ENCODE peak calls at places on chromosomes 2 and 18, in seven cellular contexts. One of them, this sample, is unnamed.

GRCh38 chr2:168208652-168209051 is 38.7 kb downstream of the STK39 start:
- DNase-seq in H1: no peak
- DNase-seq in trophoblast cell: peak
- DNase-seq in neuronal stem cell: no peak
- DNase-seq in mesendoderm: peak
- DNase-seq in H9: no peak
- DNase-seq in IMR-90: no peak
- DNase-seq in this sample: no peak

GRCh38 chr2:48248251-48248933 is 281.6 kb upstream of the STON1 start:
- DNase-seq in H9: peak
- DNase-seq in IMR-90: peak
- DNase-seq in mesendoderm: peak
- DNase-seq in neuronal stem cell: no peak
- DNase-seq in trophoblast cell: peak
- DNase-seq in H1: peak
- DNase-seq in this sample: peak

GRCh38 chr2:217316743-217317142 is 456.9 kb upstream of the TNP1 start:
- DNase-seq in trophoblast cell: no peak
- DNase-seq in neuronal stem cell: no peak
- DNase-seq in IMR-90: peak
- DNase-seq in mesendoderm: no peak
- DNase-seq in H9: no peak
- DNase-seq in H1: no peak
- DNase-seq in this sample: peak

GRCh38 chr2:85472265-85472664 is 53.8 kb downstream of the SH2D6 start:
- DNase-seq in H1: no peak
- DNase-seq in IMR-90: no peak
- DNase-seq in trophoblast cell: no peak
- DNase-seq in neuronal stem cell: no peak
- DNase-seq in H9: no peak
- DNase-seq in mesendoderm: no peak
- DNase-seq in this sample: no peak

GRCh38 chr2:86453838-86454237 is 12.7 kb downstream of the KDM3A start:
- DNase-seq in trophoblast cell: no peak
- DNase-seq in IMR-90: peak
- DNase-seq in neuronal stem cell: no peak
- DNase-seq in H1: no peak
- DNase-seq in mesendoderm: no peak
- DNase-seq in H9: no peak
- DNase-seq in this sample: no peak

GRCh38 chr18:46842583-46842982 is 74.7 kb downstream of the PIAS2 start:
- DNase-seq in neuronal stem cell: no peak
- DNase-seq in H9: no peak
- DNase-seq in IMR-90: no peak
- DNase-seq in mesendoderm: peak
- DNase-seq in trophoblast cell: no peak
- DNase-seq in H1: no peak
- DNase-seq in this sample: no peak

GRCh38 chr2:143171817-143172216 is 42.6 kb downstream of the ARHGAP15 start:
- DNase-seq in mesendoderm: peak
- DNase-seq in IMR-90: peak
- DNase-seq in H1: no peak
- DNase-seq in H9: no peak
- DNase-seq in trophoblast cell: peak
- DNase-seq in neuronal stem cell: peak
- DNase-seq in this sample: peak

GRCh38 chr2:219612605-219613286 is 14.7 kb upstream of the SLC4A3 start:
- DNase-seq in H9: no peak
- DNase-seq in H1: no peak
- DNase-seq in IMR-90: no peak
- DNase-seq in trophoblast cell: no peak
- DNase-seq in mesendoderm: no peak
- DNase-seq in neuronal stem cell: no peak
- DNase-seq in this sample: no peak

GRCh38 chr2:83665894-83666293 is 793.2 kb downstream of the SUCLG1 start:
- DNase-seq in mesendoderm: no peak
- DNase-seq in H1: no peak
- DNase-seq in H9: no peak
- DNase-seq in IMR-90: peak
- DNase-seq in trophoblast cell: peak
- DNase-seq in neuronal stem cell: no peak
- DNase-seq in this sample: peak

GRCh38 chr2:128498086-128498485 is 179.4 kb upstream of the HS6ST1 start:
- DNase-seq in H9: no peak
- DNase-seq in mesendoderm: no peak
- DNase-seq in H1: no peak
- DNase-seq in IMR-90: no peak
- DNase-seq in trophoblast cell: no peak
- DNase-seq in neuronal stem cell: no peak
- DNase-seq in this sample: no peak

GRCh38 chr2:36710858-36711520 is 14.5 kb downstream of the VIT start:
- DNase-seq in mesendoderm: no peak
- DNase-seq in neuronal stem cell: no peak
- DNase-seq in trophoblast cell: peak
- DNase-seq in H9: no peak
- DNase-seq in H1: no peak
- DNase-seq in IMR-90: no peak
- DNase-seq in this sample: no peak

GRCh38 chr2:43233218-43234212 is 7.1 kb upstream of the ZFP36L2 start:
- DNase-seq in IMR-90: no peak
- DNase-seq in neuronal stem cell: no peak
- DNase-seq in H1: no peak
- DNase-seq in H9: no peak
- DNase-seq in mesendoderm: no peak
- DNase-seq in trophoblast cell: no peak
- DNase-seq in this sample: no peak

GRCh38 chr2:138607746-138608145 is 106.2 kb downstream of the SPOPL start:
- DNase-seq in IMR-90: no peak
- DNase-seq in trophoblast cell: no peak
- DNase-seq in H9: no peak
- DNase-seq in neuronal stem cell: no peak
- DNase-seq in mesendoderm: no peak
- DNase-seq in H1: no peak
- DNase-seq in this sample: no peak

GRCh38 chr2:56376699-56377665 is 193.2 kb downstream of the CCDC85A start:
- DNase-seq in mesendoderm: no peak
- DNase-seq in IMR-90: no peak
- DNase-seq in trophoblast cell: peak
- DNase-seq in H9: no peak
- DNase-seq in H1: no peak
- DNase-seq in neuronal stem cell: no peak
- DNase-seq in this sample: peak

GRCh38 chr2:106160786-106161261 is 33.3 kb downstream of the UXS1 start:
- DNase-seq in mesendoderm: no peak
- DNase-seq in H1: no peak
- DNase-seq in neuronal stem cell: no peak
- DNase-seq in trophoblast cell: no peak
- DNase-seq in IMR-90: no peak
- DNase-seq in H9: no peak
- DNase-seq in this sample: no peak

GRCh38 chr18:27772081-27772480 is 404.8 kb downstream of the CDH2 start:
- DNase-seq in IMR-90: no peak
- DNase-seq in mesendoderm: no peak
- DNase-seq in H9: no peak
- DNase-seq in neuronal stem cell: no peak
- DNase-seq in H1: no peak
- DNase-seq in trophoblast cell: no peak
- DNase-seq in this sample: no peak

GRCh38 chr2:149070681-149071355 is 32.3 kb downstream of the LYPD6B start:
- DNase-seq in IMR-90: no peak
- DNase-seq in neuronal stem cell: no peak
- DNase-seq in H1: no peak
- DNase-seq in H9: no peak
- DNase-seq in trophoblast cell: peak
- DNase-seq in mesendoderm: no peak
- DNase-seq in this sample: no peak

GRCh38 chr2:42967959-42968674 is 175.7 kb upstream of the HAAO start:
- DNase-seq in H1: no peak
- DNase-seq in neuronal stem cell: no peak
- DNase-seq in H9: no peak
- DNase-seq in trophoblast cell: no peak
- DNase-seq in IMR-90: peak
- DNase-seq in mesendoderm: no peak
- DNase-seq in this sample: no peak

GRCh38 chr2:12717191-12717987 is 653 bp downstream of the TRIB2 start:
- DNase-seq in H9: peak
- DNase-seq in IMR-90: peak
- DNase-seq in mesendoderm: peak
- DNase-seq in trophoblast cell: peak
- DNase-seq in neuronal stem cell: peak
- DNase-seq in H1: no peak
- DNase-seq in this sample: peak

GRCh38 chr2:44974064-44974715 is 32.7 kb downstream of the SIX3 start:
- DNase-seq in H1: no peak
- DNase-seq in H9: peak
- DNase-seq in mesendoderm: peak
- DNase-seq in IMR-90: peak
- DNase-seq in neuronal stem cell: peak
- DNase-seq in trophoblast cell: peak
- DNase-seq in this sample: peak

GRCh38 chr2:104873689-104874054 is 19.8 kb downstream of the POU3F3 start:
- DNase-seq in mesendoderm: no peak
- DNase-seq in neuronal stem cell: no peak
- DNase-seq in trophoblast cell: no peak
- DNase-seq in H1: no peak
- DNase-seq in IMR-90: no peak
- DNase-seq in H9: peak
- DNase-seq in this sample: no peak

GRCh38 chr2:113248997-113249770 is 29.5 kb downstream of the PAX8 start:
- DNase-seq in IMR-90: peak
- DNase-seq in mesendoderm: peak
- DNase-seq in H9: peak
- DNase-seq in neuronal stem cell: peak
- DNase-seq in H1: peak
- DNase-seq in trophoblast cell: peak
- DNase-seq in this sample: peak

GRCh38 chr2:64970495-64970894 is 18.7 kb upstream of the SLC1A4 start:
- DNase-seq in trophoblast cell: no peak
- DNase-seq in IMR-90: no peak
- DNase-seq in H9: no peak
- DNase-seq in mesendoderm: no peak
- DNase-seq in neuronal stem cell: no peak
- DNase-seq in H1: no peak
- DNase-seq in this sample: no peak

GRCh38 chr2:239296020-239296932 is 104.5 kb downstream of the HDAC4 start:
- DNase-seq in trophoblast cell: no peak
- DNase-seq in neuronal stem cell: no peak
- DNase-seq in IMR-90: no peak
- DNase-seq in mesendoderm: no peak
- DNase-seq in H1: no peak
- DNase-seq in H9: no peak
- DNase-seq in this sample: no peak

GRCh38 chr2:74735544-74735943 is 81.5 kb downstream of the SEMA4F start:
- DNase-seq in mesendoderm: peak
- DNase-seq in H1: peak
- DNase-seq in neuronal stem cell: peak
- DNase-seq in trophoblast cell: no peak
- DNase-seq in H9: peak
- DNase-seq in IMR-90: no peak
- DNase-seq in this sample: no peak

GRCh38 chr18:9522952-9523351 is 47.6 kb downstream of the RALBP1 start:
- DNase-seq in trophoblast cell: no peak
- DNase-seq in neuronal stem cell: no peak
- DNase-seq in mesendoderm: no peak
- DNase-seq in H9: no peak
- DNase-seq in IMR-90: no peak
- DNase-seq in H1: no peak
- DNase-seq in this sample: no peak
- H2AK5ac ChIP-seq in trophoblast cell: no peak
- H2AK5ac ChIP-seq in neuronal stem cell: no peak
- H2AK5ac ChIP-seq in mesendoderm: no peak
- H2AK5ac ChIP-seq in H9: no peak
- H2AK5ac ChIP-seq in IMR-90: no peak
- H2AK5ac ChIP-seq in H1: no peak
- H2AK5ac ChIP-seq in this sample: no peak

GRCh38 chr2:240879105-240879504 is 10.5 kb downstream of the AGXT start:
- DNase-seq in H9: no peak
- DNase-seq in H1: no peak
- DNase-seq in trophoblast cell: no peak
- DNase-seq in neuronal stem cell: no peak
- DNase-seq in IMR-90: no peak
- DNase-seq in mesendoderm: no peak
- DNase-seq in this sample: no peak

GRCh38 chr2:240884745-240885144 is 11.2 kb downstream of the MAB21L4 start:
- DNase-seq in H9: no peak
- DNase-seq in IMR-90: no peak
- DNase-seq in H1: no peak
- DNase-seq in trophoblast cell: no peak
- DNase-seq in mesendoderm: no peak
- DNase-seq in neuronal stem cell: no peak
- DNase-seq in this sample: no peak

GRCh38 chr2:240878341-240878936 is 9.8 kb downstream of the AGXT start:
- DNase-seq in IMR-90: no peak
- DNase-seq in H1: no peak
- DNase-seq in neuronal stem cell: no peak
- DNase-seq in H9: no peak
- DNase-seq in mesendoderm: no peak
- DNase-seq in trophoblast cell: no peak
- DNase-seq in this sample: no peak

GRCh38 chr2:240884221-240884620 is 11.7 kb downstream of the MAB21L4 start:
- DNase-seq in H9: no peak
- DNase-seq in trophoblast cell: no peak
- DNase-seq in mesendoderm: no peak
- DNase-seq in neuronal stem cell: no peak
- DNase-seq in H1: no peak
- DNase-seq in IMR-90: no peak
- DNase-seq in this sample: no peak

DNA sequence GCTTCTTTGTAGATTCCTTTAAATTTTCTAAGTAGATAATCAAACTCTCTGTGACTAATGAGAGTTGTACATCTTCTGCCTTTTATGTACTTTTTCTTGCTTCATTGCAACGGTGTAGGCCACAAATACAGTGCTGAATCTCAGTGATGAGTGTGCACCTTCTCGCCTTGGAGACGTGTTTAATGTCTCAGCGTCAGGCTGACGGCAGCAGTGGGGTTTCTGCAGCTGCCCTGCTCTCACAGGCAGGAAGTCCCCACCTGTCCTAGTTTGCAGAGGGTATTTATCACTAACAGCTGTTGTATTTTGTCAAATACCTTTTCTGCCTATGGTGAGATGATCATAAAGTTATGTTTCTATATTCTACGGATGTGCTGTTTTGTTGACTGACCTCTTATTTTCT is 13.3 kb downstream of the AGXT start:
- DNase-seq in neuronal stem cell: no peak
- DNase-seq in trophoblast cell: no peak
- DNase-seq in H1: no peak
- DNase-seq in IMR-90: no peak
- DNase-seq in H9: no peak
- DNase-seq in mesendoderm: no peak
- DNase-seq in this sample: no peak
- H2AK5ac ChIP-seq in neuronal stem cell: no peak
- H2AK5ac ChIP-seq in trophoblast cell: no peak
- H2AK5ac ChIP-seq in H1: no peak
- H2AK5ac ChIP-seq in IMR-90: no peak
- H2AK5ac ChIP-seq in H9: no peak
- H2AK5ac ChIP-seq in mesendoderm: no peak
- H2AK5ac ChIP-seq in this sample: no peak

GRCh38 chr18:79641722-79642497 is 37.7 kb upstream of the CTDP1 start:
- DNase-seq in neuronal stem cell: no peak
- DNase-seq in mesendoderm: no peak
- DNase-seq in H1: no peak
- DNase-seq in trophoblast cell: no peak
- DNase-seq in IMR-90: no peak
- DNase-seq in H9: peak
- DNase-seq in this sample: no peak
- H2AK5ac ChIP-seq in neuronal stem cell: peak
- H2AK5ac ChIP-seq in mesendoderm: no peak
- H2AK5ac ChIP-seq in H1: no peak
- H2AK5ac ChIP-seq in trophoblast cell: no peak
- H2AK5ac ChIP-seq in IMR-90: no peak
- H2AK5ac ChIP-seq in H9: no peak
- H2AK5ac ChIP-seq in this sample: no peak

GRCh38 chr2:20115902-20116301 is 64.5 kb upstream of the LAPTM4A start:
- DNase-seq in trophoblast cell: peak
- DNase-seq in neuronal stem cell: no peak
- DNase-seq in mesendoderm: peak
- DNase-seq in H1: no peak
- DNase-seq in H9: no peak
- DNase-seq in IMR-90: no peak
- DNase-seq in this sample: no peak
- H2AK5ac ChIP-seq in trophoblast cell: peak
- H2AK5ac ChIP-seq in neuronal stem cell: no peak
- H2AK5ac ChIP-seq in mesendoderm: no peak
- H2AK5ac ChIP-seq in H1: no peak
- H2AK5ac ChIP-seq in H9: no peak
- H2AK5ac ChIP-seq in IMR-90: no peak
- H2AK5ac ChIP-seq in this sample: no peak

This sample was measured in mesenchymal stem cell.